ENCODE peak calls at places on chromosomes 2 and 18, in nine cellular contexts. One of them, this sample, is unnamed.

GRCh38 chr18:32443356-32443755 is 27.3 kb downstream of the GAREM1 start:
- DNase-seq in SK-MEL-5: no peak
- DNase-seq in HL-60: no peak
- DNase-seq in NB4: no peak
- DNase-seq in NCI-H446 treated with DMSO at 0.1 percent for 48 hours: no peak
- DNase-seq in adipocyte: no peak
- DNase-seq in fibroblast of villous mesenchyme: no peak
- DNase-seq in DMS 273 treated with DMSO at 0.1 percent for 48 hours: no peak
- DNase-seq in RWPE1: no peak
- DNase-seq in this sample: no peak

GRCh38 chr18:35460719-35461118 is 37.0 kb downstream of the INO80C start:
- DNase-seq in adipocyte: peak; percentile 64
- DNase-seq in RWPE1: no peak
- DNase-seq in fibroblast of villous mesenchyme: peak; percentile 56
- DNase-seq in HL-60: no peak
- DNase-seq in NCI-H446 treated with DMSO at 0.1 percent for 48 hours: peak; percentile 17
- DNase-seq in DMS 273 treated with DMSO at 0.1 percent for 48 hours: no peak
- DNase-seq in SK-MEL-5: no peak
- DNase-seq in NB4: no peak
- DNase-seq in this sample: peak; percentile 65

GRCh38 chr2:101406867-101407266 is 19.6 kb upstream of the CREG2 start:
- DNase-seq in DMS 273 treated with DMSO at 0.1 percent for 48 hours: peak; percentile 9
- DNase-seq in RWPE1: no peak
- DNase-seq in SK-MEL-5: peak; percentile 71
- DNase-seq in NB4: peak; percentile 59
- DNase-seq in fibroblast of villous mesenchyme: peak; percentile 84
- DNase-seq in HL-60: peak; percentile 24
- DNase-seq in adipocyte: peak; percentile 60
- DNase-seq in NCI-H446 treated with DMSO at 0.1 percent for 48 hours: no peak
- DNase-seq in this sample: peak; percentile 77

GRCh38 chr2:166643980-166644379 is 149.9 kb upstream of the SCN7A start:
- DNase-seq in fibroblast of villous mesenchyme: no peak
- DNase-seq in HL-60: no peak
- DNase-seq in RWPE1: no peak
- DNase-seq in SK-MEL-5: no peak
- DNase-seq in DMS 273 treated with DMSO at 0.1 percent for 48 hours: no peak
- DNase-seq in adipocyte: no peak
- DNase-seq in NCI-H446 treated with DMSO at 0.1 percent for 48 hours: no peak
- DNase-seq in NB4: no peak
- DNase-seq in this sample: no peak

GRCh38 chr2:162636206-162636728 is 202.3 kb downstream of the KCNH7 start:
- DNase-seq in DMS 273 treated with DMSO at 0.1 percent for 48 hours: no peak
- DNase-seq in NB4: no peak
- DNase-seq in HL-60: no peak
- DNase-seq in adipocyte: no peak
- DNase-seq in RWPE1: no peak
- DNase-seq in fibroblast of villous mesenchyme: no peak
- DNase-seq in NCI-H446 treated with DMSO at 0.1 percent for 48 hours: peak; percentile 67
- DNase-seq in SK-MEL-5: no peak
- DNase-seq in this sample: no peak

GRCh38 chr18:33906046-33906445 is 318.7 kb downstream of the NOL4 start:
- DNase-seq in adipocyte: no peak
- DNase-seq in SK-MEL-5: no peak
- DNase-seq in HL-60: no peak
- DNase-seq in NCI-H446 treated with DMSO at 0.1 percent for 48 hours: no peak
- DNase-seq in RWPE1: no peak
- DNase-seq in NB4: no peak
- DNase-seq in DMS 273 treated with DMSO at 0.1 percent for 48 hours: no peak
- DNase-seq in fibroblast of villous mesenchyme: no peak
- DNase-seq in this sample: no peak

GRCh38 chr18:52903858-52904257 is 563.9 kb downstream of the DCC start:
- DNase-seq in HL-60: no peak
- DNase-seq in fibroblast of villous mesenchyme: no peak
- DNase-seq in SK-MEL-5: peak; percentile 64
- DNase-seq in RWPE1: peak; percentile 0
- DNase-seq in adipocyte: peak; percentile 30
- DNase-seq in NCI-H446 treated with DMSO at 0.1 percent for 48 hours: peak; percentile 48
- DNase-seq in NB4: peak; percentile 46
- DNase-seq in DMS 273 treated with DMSO at 0.1 percent for 48 hours: no peak
- DNase-seq in this sample: no peak

GRCh38 chr2:138474093-138474834 is 27.3 kb upstream of the SPOPL start:
- DNase-seq in adipocyte: no peak
- DNase-seq in NCI-H446 treated with DMSO at 0.1 percent for 48 hours: peak; percentile 26
- DNase-seq in NB4: no peak
- DNase-seq in DMS 273 treated with DMSO at 0.1 percent for 48 hours: peak; percentile 54
- DNase-seq in RWPE1: no peak
- DNase-seq in SK-MEL-5: no peak
- DNase-seq in HL-60: no peak
- DNase-seq in fibroblast of villous mesenchyme: no peak
- DNase-seq in this sample: peak; percentile 67

GRCh38 chr2:96953611-96954489 is 32.5 kb downstream of the FAM178B start:
- DNase-seq in RWPE1: no peak
- DNase-seq in DMS 273 treated with DMSO at 0.1 percent for 48 hours: no peak
- DNase-seq in SK-MEL-5: no peak
- DNase-seq in fibroblast of villous mesenchyme: no peak
- DNase-seq in NCI-H446 treated with DMSO at 0.1 percent for 48 hours: no peak
- DNase-seq in adipocyte: no peak
- DNase-seq in NB4: peak; percentile 22
- DNase-seq in HL-60: no peak
- DNase-seq in this sample: no peak

GRCh38 chr2:182866461-182867369 is at the start of gene FRZB:
- DNase-seq in NB4: no peak
- DNase-seq in RWPE1: peak; percentile 20
- DNase-seq in HL-60: no peak
- DNase-seq in SK-MEL-5: no peak
- DNase-seq in adipocyte: peak; percentile 93
- DNase-seq in fibroblast of villous mesenchyme: peak; percentile 88
- DNase-seq in NCI-H446 treated with DMSO at 0.1 percent for 48 hours: no peak
- DNase-seq in DMS 273 treated with DMSO at 0.1 percent for 48 hours: peak; percentile 10
- DNase-seq in this sample: peak; percentile 56

GRCh38 chr2:210663574-210663973 is 107.2 kb downstream of the CPS1 start:
- DNase-seq in HL-60: no peak
- DNase-seq in adipocyte: peak; percentile 66
- DNase-seq in RWPE1: peak; percentile 3
- DNase-seq in NB4: peak; percentile 36
- DNase-seq in SK-MEL-5: peak; percentile 58
- DNase-seq in DMS 273 treated with DMSO at 0.1 percent for 48 hours: no peak
- DNase-seq in fibroblast of villous mesenchyme: peak; percentile 2
- DNase-seq in NCI-H446 treated with DMSO at 0.1 percent for 48 hours: no peak
- DNase-seq in this sample: peak; percentile 42